ENCODE peak calls at places on chromosome 4, in nine cellular contexts. U, T, X, Q, O, D, N, W and J are unnamed samples.

GRCh38 chr4:1792832-1793495 is at the start of gene FGFR3:
- DNase-seq in N (peak), D (peak), T (peak), X (no peak), O (peak), Q (peak), W (no peak), U (peak), J (no peak)

GRCh38 chr4:5821665-5822358 is 71.1 kb downstream of the CRMP1 start:
- DNase-seq in U (no peak), N (no peak), W (no peak), O (no peak), T (peak), Q (no peak), X (no peak), D (no peak), J (no peak)

GRCh38 chr4:74661427-74662171 is 132.7 kb downstream of the BTC start:
- DNase-seq in O (peak), T (no peak), Q (no peak), U (no peak), N (no peak), X (no peak), W (no peak), D (peak), J (peak)

GRCh38 chr4:5912614-5913019 is 19.7 kb upstream of the CRMP1 start:
- DNase-seq in U (peak), T (peak), W (no peak), X (no peak), N (no peak), O (no peak), D (no peak), Q (no peak), J (no peak)

GRCh38 chr4:181688416-181688815 is 554.8 kb upstream of the TENM3 start:
- DNase-seq in Q (no peak), W (no peak), U (no peak), O (peak), D (no peak), T (peak), N (no peak), X (no peak), J (peak)

GRCh38 chr4:186563761-186564160 is 8.4 kb upstream of the MTNR1A start:
- DNase-seq in Q (no peak), X (no peak), U (no peak), N (no peak), T (no peak), D (no peak), W (no peak), O (no peak), J (no peak)

GRCh38 chr4:158812543-158812942 is 43.7 kb downstream of the FNIP2 start:
- DNase-seq in X (no peak), N (no peak), T (no peak), U (no peak), W (no peak), O (no peak), D (no peak), Q (no peak), J (no peak)

GRCh38 chr4:115028682-115029385 is 84.6 kb downstream of the NDST4 start:
- DNase-seq in Q (no peak), X (no peak), D (no peak), N (no peak), U (no peak), O (no peak), W (no peak), T (no peak), J (no peak)

DNA sequence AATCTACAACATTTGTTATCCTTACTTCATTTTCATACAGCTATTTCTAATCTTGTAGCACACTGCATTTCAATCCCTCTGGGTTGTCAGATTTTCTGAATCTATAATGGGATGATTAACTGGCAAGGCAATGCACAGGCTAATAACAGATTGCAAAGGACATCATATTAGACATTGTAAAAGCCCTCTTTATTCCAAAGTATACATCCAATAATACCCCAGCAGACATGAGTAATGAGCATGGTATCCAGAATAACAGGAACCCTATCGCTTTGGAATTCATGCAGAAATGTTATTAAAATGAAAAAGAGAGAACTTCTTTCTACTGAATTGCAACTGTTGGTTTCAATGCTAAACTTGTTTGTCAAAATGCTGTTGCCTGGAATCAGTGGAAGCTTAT is 122.9 kb downstream of the C4orf33 start:
- DNase-seq in D (peak), O (peak), W (no peak), X (no peak), U (no peak), T (no peak), N (no peak), Q (no peak), J (no peak)
- H3K4me3 ChIP-seq in D (no peak), O (no peak), W (no peak), X (no peak), U (no peak), T (no peak), N (no peak), Q (no peak), J (no peak)

GRCh38 chr4:65868096-65868824 is 198.0 kb upstream of the EPHA5 start:
- DNase-seq in X (no peak), N (no peak), U (no peak), W (no peak), T (no peak), D (no peak), Q (no peak), O (no peak), J (no peak)

GRCh38 chr4:65861993-65862392 is 191.7 kb upstream of the EPHA5 start:
- DNase-seq in W (no peak), X (no peak), N (no peak), U (no peak), D (no peak), O (peak), Q (no peak), T (no peak), J (no peak)

GRCh38 chr4:65865489-65865888 is 195.2 kb upstream of the EPHA5 start:
- DNase-seq in W (no peak), O (peak), T (peak), D (peak), U (peak), Q (no peak), X (no peak), N (no peak), J (peak)
- TF ChIP-seq CTCF in W (no peak), O (no peak), T (peak), D (peak), U (peak), Q (no peak), X (no peak), N (no peak), J (peak)

GRCh38 chr4:168633474-168633873 is 136.6 kb downstream of the PALLD start:
- DNase-seq in U (no peak), W (no peak), X (no peak), D (no peak), Q (no peak), T (no peak), O (no peak), N (no peak), J (no peak)
- H3K4me3 ChIP-seq in U (no peak), W (no peak), X (no peak), D (no peak), Q (no peak), T (no peak), O (no peak), N (no peak), J (peak)

GRCh38 chr4:113636438-113636818 is 125.1 kb downstream of the CAMK2D start:
- DNase-seq in N (no peak), U (peak), O (no peak), Q (no peak), X (no peak), T (peak), D (no peak), W (no peak), J (no peak)
- TF ChIP-seq CTCF in N (no peak), U (peak), O (no peak), Q (no peak), X (no peak), T (peak), D (no peak), W (no peak), J (no peak)

GRCh38 chr4:184810720-184811119 is 15.0 kb downstream of the ACSL1 start:
- DNase-seq in D (no peak), X (peak), U (no peak), O (no peak), Q (no peak), N (no peak), T (no peak), W (no peak), J (no peak)

GRCh38 chr4:184811484-184812180 is 14.1 kb downstream of the ACSL1 start:
- DNase-seq in U (no peak), N (no peak), Q (no peak), D (no peak), O (no peak), W (no peak), X (peak), T (no peak), J (no peak)

GRCh38 chr4:184812651-184813181 is 13.1 kb downstream of the ACSL1 start:
- DNase-seq in X (no peak), N (no peak), T (no peak), O (peak), Q (no peak), U (no peak), D (peak), W (no peak), J (no peak)

GRCh38 chr4:184814686-184815045 is 11.1 kb downstream of the ACSL1 start:
- DNase-seq in X (no peak), W (no peak), D (no peak), T (no peak), N (no peak), O (peak), U (peak), Q (no peak), J (peak)

GRCh38 chr4:184812181-184812542 is 13.6 kb downstream of the ACSL1 start:
- DNase-seq in T (no peak), X (no peak), W (no peak), D (no peak), N (no peak), Q (no peak), O (no peak), U (no peak), J (no peak)
- H3K4me3 ChIP-seq in T (no peak), X (no peak), W (no peak), D (no peak), N (no peak), Q (no peak), O (no peak), U (no peak), J (no peak)

GRCh38 chr4:183599690-183600089 is 59.3 kb downstream of the RWDD4 start:
- DNase-seq in U (peak), N (peak), X (no peak), D (no peak), W (no peak), O (no peak), Q (no peak), T (no peak), J (no peak)

GRCh38 chr4:183600189-183600685 is 58.7 kb downstream of the RWDD4 start:
- DNase-seq in O (no peak), W (no peak), D (peak), N (peak), Q (no peak), T (peak), X (no peak), U (peak), J (no peak)

GRCh38 chr4:183601381-183601780 is 57.6 kb downstream of the RWDD4 start:
- DNase-seq in O (no peak), Q (no peak), X (no peak), W (no peak), T (no peak), U (no peak), D (no peak), N (no peak), J (no peak)

GRCh38 chr4:183599284-183599683 is 59.7 kb downstream of the RWDD4 start:
- DNase-seq in X (no peak), W (no peak), O (no peak), U (no peak), T (no peak), D (no peak), Q (no peak), N (no peak), J (no peak)

DNA sequence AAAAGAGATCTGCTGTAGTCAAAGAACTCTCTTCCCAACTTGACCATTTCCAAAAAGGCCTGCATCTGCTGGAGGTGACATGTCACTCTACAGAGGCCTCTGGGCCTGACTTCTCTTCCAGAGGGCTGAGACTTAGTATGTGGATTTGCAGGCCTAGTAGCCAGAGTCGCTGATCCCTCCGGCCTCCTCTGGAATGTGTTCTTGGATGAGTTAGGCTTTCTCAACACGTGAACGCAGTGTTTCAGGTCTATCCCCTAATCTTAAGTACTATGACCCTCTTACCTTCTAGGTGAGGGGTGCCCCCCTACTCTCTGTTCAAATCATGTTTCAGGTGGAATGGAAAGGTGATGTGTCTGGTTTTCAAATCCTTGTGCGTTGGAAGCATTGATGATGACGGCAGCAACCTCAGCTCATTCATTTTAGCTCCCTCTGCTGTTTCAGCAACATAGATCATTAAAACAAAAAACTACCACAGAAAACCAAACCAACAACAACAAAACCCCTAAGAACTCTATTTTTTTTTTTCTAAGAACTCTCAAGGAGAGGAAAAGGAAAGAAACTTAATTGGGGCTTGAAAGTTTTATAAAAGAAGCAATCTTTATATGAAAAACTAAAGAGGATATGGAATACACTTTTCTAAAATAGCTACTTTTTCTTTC is 56.4 kb downstream of the RWDD4 start:
- DNase-seq in T (peak), W (no peak), O (peak), Q (no peak), U (peak), D (peak), N (peak), X (no peak), J (peak)
- TF ChIP-seq CTCF in T (peak), W (no peak), O (peak), Q (no peak), U (no peak), D (peak), N (no peak), X (peak), J (peak)

GRCh38 chr4:39046243-39046642 is 14.0 kb upstream of the TMEM156 start:
- DNase-seq in D (peak), W (no peak), X (peak), U (peak), Q (no peak), T (no peak), N (no peak), O (peak), J (no peak)
- H3K4me3 ChIP-seq in D (peak), W (no peak), X (peak), U (peak), Q (peak), T (peak), N (no peak), O (peak), J (peak)

GRCh38 chr4:155207534-155208257 is 740 bp upstream of the NPY2R start:
- DNase-seq in W (no peak), T (peak), N (peak), Q (no peak), X (no peak), U (no peak), O (peak), D (peak), J (no peak)

GRCh38 chr4:155208258-155209054 is at the start of gene NPY2R:
- DNase-seq in Q (no peak), O (peak), T (peak), D (no peak), N (no peak), X (no peak), U (no peak), W (no peak), J (no peak)
- TF ChIP-seq CTCF in Q (no peak), O (no peak), T (peak), D (no peak), N (no peak), X (no peak), U (no peak), W (no peak), J (no peak)

GRCh38 chr4:80336582-80336981 is 1.1 kb downstream of the CFAP299 start:
- DNase-seq in Q (no peak), O (peak), W (peak), X (no peak), T (peak), D (peak), N (peak), U (peak), J (peak)
- H3K4me3 ChIP-seq in Q (peak), O (peak), W (no peak), X (no peak), T (peak), D (peak), N (no peak), U (no peak), J (no peak)

GRCh38 chr4:84691800-84692199 is 108.9 kb downstream of the CDS1 start:
- DNase-seq in X (no peak), W (no peak), N (no peak), O (no peak), T (no peak), D (no peak), Q (no peak), U (no peak), J (no peak)
- TF ChIP-seq CTCF in X (no peak), W (no peak), N (no peak), O (no peak), T (no peak), D (no peak), Q (no peak), U (no peak), J (no peak)